ENCODE peak calls at places on chromosomes 2 and 18, in eight cellular contexts. One of them, this sample, is unnamed.

GRCh38 chr18:7152485-7152884 is 34.9 kb upstream of the LAMA1 start:
- DNase-seq in sigmoid colon: peak; percentile 2
- DNase-seq in A549: no peak
- DNase-seq in HFF-Myc: no peak
- DNase-seq in RWPE1: no peak
- DNase-seq in heart left ventricle: no peak
- DNase-seq in neural crest cell: no peak
- DNase-seq in adrenal gland: no peak
- DNase-seq in this sample: no peak

GRCh38 chr2:240395896-240396622 is 39.4 kb upstream of the GPC1 start:
- DNase-seq in neural crest cell: no peak
- DNase-seq in A549: no peak
- DNase-seq in heart left ventricle: peak; percentile 1
- DNase-seq in RWPE1: no peak
- DNase-seq in adrenal gland: no peak
- DNase-seq in sigmoid colon: peak; percentile 60
- DNase-seq in HFF-Myc: no peak
- DNase-seq in this sample: no peak

GRCh38 chr2:233441161-233442027 is 87.1 kb downstream of the DGKD start:
- DNase-seq in heart left ventricle: no peak
- DNase-seq in neural crest cell: no peak
- DNase-seq in RWPE1: no peak
- DNase-seq in adrenal gland: no peak
- DNase-seq in HFF-Myc: no peak
- DNase-seq in A549: no peak
- DNase-seq in sigmoid colon: peak; percentile 63
- DNase-seq in this sample: no peak

GRCh38 chr2:239826786-239827510 is 198.2 kb downstream of the NDUFA10 start:
- DNase-seq in adrenal gland: no peak
- DNase-seq in A549: no peak
- DNase-seq in heart left ventricle: no peak
- DNase-seq in sigmoid colon: peak; percentile 62
- DNase-seq in HFF-Myc: no peak
- DNase-seq in neural crest cell: no peak
- DNase-seq in RWPE1: no peak
- DNase-seq in this sample: no peak

GRCh38 chr2:241724975-241725870 is 9.2 kb upstream of the D2HGDH start:
- DNase-seq in HFF-Myc: no peak
- DNase-seq in sigmoid colon: no peak
- DNase-seq in adrenal gland: no peak
- DNase-seq in neural crest cell: no peak
- DNase-seq in heart left ventricle: no peak
- DNase-seq in A549: no peak
- DNase-seq in RWPE1: no peak
- DNase-seq in this sample: no peak

GRCh38 chr2:37855283-37856041 is 69.6 kb upstream of the RMDN2 start:
- DNase-seq in neural crest cell: no peak
- DNase-seq in A549: no peak
- DNase-seq in heart left ventricle: peak; percentile 68
- DNase-seq in RWPE1: no peak
- DNase-seq in adrenal gland: no peak
- DNase-seq in HFF-Myc: no peak
- DNase-seq in sigmoid colon: peak; percentile 73
- DNase-seq in this sample: no peak

GRCh38 chr18:39935598-39935997 is 2019.4 kb upstream of the PIK3C3 start:
- DNase-seq in heart left ventricle: no peak
- DNase-seq in RWPE1: no peak
- DNase-seq in neural crest cell: no peak
- DNase-seq in sigmoid colon: no peak
- DNase-seq in A549: no peak
- DNase-seq in HFF-Myc: no peak
- DNase-seq in adrenal gland: no peak
- DNase-seq in this sample: no peak

GRCh38 chr2:151111599-151112278 is 149.9 kb downstream of the RBM43 start:
- DNase-seq in heart left ventricle: no peak
- DNase-seq in adrenal gland: no peak
- DNase-seq in A549: no peak
- DNase-seq in sigmoid colon: no peak
- DNase-seq in HFF-Myc: peak; percentile 50
- DNase-seq in neural crest cell: no peak
- DNase-seq in RWPE1: peak; percentile 66
- DNase-seq in this sample: peak; percentile 62

GRCh38 chr18:12993439-12993838 is 2.3 kb downstream of the CEP192 start:
- DNase-seq in heart left ventricle: no peak
- DNase-seq in A549: no peak
- DNase-seq in sigmoid colon: no peak
- DNase-seq in adrenal gland: no peak
- DNase-seq in neural crest cell: no peak
- DNase-seq in HFF-Myc: no peak
- DNase-seq in RWPE1: no peak
- DNase-seq in this sample: no peak

GRCh38 chr2:111522231-111522768 is 361.7 kb downstream of the ANAPC1 start:
- DNase-seq in heart left ventricle: no peak
- DNase-seq in neural crest cell: no peak
- DNase-seq in A549: no peak
- DNase-seq in RWPE1: no peak
- DNase-seq in sigmoid colon: no peak
- DNase-seq in adrenal gland: no peak
- DNase-seq in HFF-Myc: no peak
- DNase-seq in this sample: peak; percentile 55

GRCh38 chr18:80105369-80106167 is 3.5 kb upstream of the ADNP2 start:
- DNase-seq in RWPE1: no peak
- DNase-seq in A549: no peak
- DNase-seq in adrenal gland: no peak
- DNase-seq in HFF-Myc: no peak
- DNase-seq in sigmoid colon: no peak
- DNase-seq in neural crest cell: no peak
- DNase-seq in heart left ventricle: no peak
- DNase-seq in this sample: no peak

GRCh38 chr2:178527592-178527991 is 47.3 kb downstream of the PLEKHA3 start:
- DNase-seq in neural crest cell: no peak
- DNase-seq in sigmoid colon: no peak
- DNase-seq in heart left ventricle: no peak
- DNase-seq in adrenal gland: no peak
- DNase-seq in HFF-Myc: no peak
- DNase-seq in A549: no peak
- DNase-seq in RWPE1: no peak
- DNase-seq in this sample: no peak

GRCh38 chr2:112690853-112691390 is 29.9 kb upstream of the NT5DC4 start:
- DNase-seq in A549: peak; percentile 48
- DNase-seq in neural crest cell: peak; percentile 22
- DNase-seq in RWPE1: peak; percentile 60
- DNase-seq in adrenal gland: peak; percentile 78
- DNase-seq in HFF-Myc: no peak
- DNase-seq in heart left ventricle: peak; percentile 57
- DNase-seq in sigmoid colon: peak; percentile 71
- DNase-seq in this sample: peak; percentile 62

DNA sequence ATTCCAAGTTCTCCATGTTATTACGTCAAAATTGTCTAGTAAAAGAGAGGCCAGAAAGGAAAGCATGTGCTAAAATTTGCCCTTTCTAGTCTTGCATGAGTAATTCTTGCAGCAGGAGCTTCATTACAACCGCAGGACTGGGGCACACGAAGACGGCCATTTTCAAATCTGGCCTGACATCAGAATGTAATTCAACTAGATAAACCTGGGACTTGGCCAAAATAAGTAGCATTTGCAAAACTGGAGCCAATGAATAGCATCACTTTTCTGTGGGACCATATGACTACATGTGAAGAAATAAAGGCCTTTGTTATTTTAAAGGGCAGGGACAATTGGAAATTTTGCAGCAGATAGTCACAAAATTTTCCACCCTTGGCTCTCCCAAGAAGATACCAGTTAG is 3.0 kb upstream of the FZD7 start:
- DNase-seq in A549: no peak
- DNase-seq in adrenal gland: no peak
- DNase-seq in heart left ventricle: no peak
- DNase-seq in HFF-Myc: no peak
- DNase-seq in neural crest cell: no peak
- DNase-seq in RWPE1: no peak
- DNase-seq in sigmoid colon: no peak
- DNase-seq in this sample: no peak
- TF ChIP-seq CTCF in A549: no peak
- TF ChIP-seq CTCF in adrenal gland: no peak
- TF ChIP-seq CTCF in heart left ventricle: no peak
- TF ChIP-seq CTCF in HFF-Myc: no peak
- TF ChIP-seq CTCF in neural crest cell: no peak
- TF ChIP-seq CTCF in RWPE1: no peak
- TF ChIP-seq CTCF in sigmoid colon: no peak
- TF ChIP-seq CTCF in this sample: no peak

GRCh38 chr18:5097116-5097703 is 99.8 kb downstream of the AKAIN1 start:
- DNase-seq in sigmoid colon: no peak
- DNase-seq in heart left ventricle: no peak
- DNase-seq in RWPE1: no peak
- DNase-seq in neural crest cell: no peak
- DNase-seq in adrenal gland: no peak
- DNase-seq in A549: no peak
- DNase-seq in HFF-Myc: no peak
- DNase-seq in this sample: no peak

GRCh38 chr18:5093902-5094301 is 103.2 kb downstream of the AKAIN1 start:
- DNase-seq in sigmoid colon: no peak
- DNase-seq in A549: no peak
- DNase-seq in RWPE1: no peak
- DNase-seq in adrenal gland: no peak
- DNase-seq in heart left ventricle: no peak
- DNase-seq in HFF-Myc: no peak
- DNase-seq in neural crest cell: no peak
- DNase-seq in this sample: no peak

GRCh38 chr18:5095239-5095638 is 101.8 kb downstream of the AKAIN1 start:
- DNase-seq in neural crest cell: no peak
- DNase-seq in RWPE1: no peak
- DNase-seq in adrenal gland: no peak
- DNase-seq in A549: no peak
- DNase-seq in sigmoid colon: no peak
- DNase-seq in HFF-Myc: no peak
- DNase-seq in heart left ventricle: no peak
- DNase-seq in this sample: no peak

GRCh38 chr18:5091741-5092140 is 105.3 kb downstream of the AKAIN1 start:
- DNase-seq in neural crest cell: no peak
- DNase-seq in HFF-Myc: no peak
- DNase-seq in sigmoid colon: no peak
- DNase-seq in adrenal gland: no peak
- DNase-seq in A549: no peak
- DNase-seq in heart left ventricle: no peak
- DNase-seq in RWPE1: no peak
- DNase-seq in this sample: no peak
- TF ChIP-seq CTCF in neural crest cell: no peak
- TF ChIP-seq CTCF in HFF-Myc: no peak
- TF ChIP-seq CTCF in sigmoid colon: no peak
- TF ChIP-seq CTCF in adrenal gland: no peak
- TF ChIP-seq CTCF in A549: no peak
- TF ChIP-seq CTCF in heart left ventricle: no peak
- TF ChIP-seq CTCF in RWPE1: no peak
- TF ChIP-seq CTCF in this sample: no peak

GRCh38 chr2:220782609-220783113 is 789.4 kb downstream of the EPHA4 start:
- DNase-seq in heart left ventricle: no peak
- DNase-seq in neural crest cell: no peak
- DNase-seq in sigmoid colon: no peak
- DNase-seq in adrenal gland: no peak
- DNase-seq in HFF-Myc: no peak
- DNase-seq in A549: no peak
- DNase-seq in RWPE1: no peak
- DNase-seq in this sample: no peak

GRCh38 chr2:220779918-220780317 is 792.2 kb downstream of the EPHA4 start:
- DNase-seq in sigmoid colon: no peak
- DNase-seq in neural crest cell: no peak
- DNase-seq in adrenal gland: peak; percentile 6
- DNase-seq in heart left ventricle: no peak
- DNase-seq in A549: no peak
- DNase-seq in HFF-Myc: peak; percentile 24
- DNase-seq in RWPE1: peak; percentile 34
- DNase-seq in this sample: peak; percentile 64

GRCh38 chr2:220783651-220784050 is 788.5 kb downstream of the EPHA4 start:
- DNase-seq in HFF-Myc: no peak
- DNase-seq in adrenal gland: no peak
- DNase-seq in A549: no peak
- DNase-seq in sigmoid colon: no peak
- DNase-seq in heart left ventricle: no peak
- DNase-seq in neural crest cell: no peak
- DNase-seq in RWPE1: no peak
- DNase-seq in this sample: no peak

GRCh38 chr2:220785181-220785580 is 786.9 kb downstream of the EPHA4 start:
- DNase-seq in A549: no peak
- DNase-seq in HFF-Myc: no peak
- DNase-seq in adrenal gland: no peak
- DNase-seq in neural crest cell: no peak
- DNase-seq in sigmoid colon: no peak
- DNase-seq in RWPE1: no peak
- DNase-seq in heart left ventricle: no peak
- DNase-seq in this sample: no peak

DNA sequence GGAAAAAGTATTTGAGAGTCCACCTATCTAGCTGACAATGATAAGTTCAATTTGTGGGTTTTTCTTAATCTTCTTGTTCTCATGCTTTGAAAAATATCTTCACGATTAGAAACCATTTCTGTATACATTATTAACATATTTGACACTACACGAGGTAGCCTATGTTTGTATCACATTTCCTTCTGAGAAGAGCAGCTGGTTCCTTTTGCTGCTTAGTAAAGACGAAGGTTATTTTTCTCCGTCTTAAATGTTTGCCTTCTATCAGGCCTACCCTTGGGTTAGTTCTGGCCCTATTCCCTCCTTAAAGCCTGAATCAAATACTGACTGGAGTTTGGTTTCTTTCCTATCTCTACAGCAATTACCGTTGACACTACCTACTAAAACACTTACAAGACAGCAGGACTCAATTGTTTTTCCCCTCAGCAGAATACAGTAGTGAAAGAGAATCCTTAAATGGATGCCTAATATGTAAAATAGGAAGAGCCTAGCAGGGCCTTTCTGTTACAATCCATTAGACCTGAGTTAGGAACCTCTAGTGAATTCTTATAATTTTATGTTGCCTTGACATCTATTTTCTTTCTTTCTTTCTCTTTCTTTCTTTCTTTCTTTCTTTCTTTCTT is 790.4 kb downstream of the EPHA4 start:
- DNase-seq in RWPE1: no peak
- DNase-seq in heart left ventricle: no peak
- DNase-seq in neural crest cell: no peak
- DNase-seq in sigmoid colon: no peak
- DNase-seq in HFF-Myc: no peak
- DNase-seq in adrenal gland: no peak
- DNase-seq in A549: no peak
- DNase-seq in this sample: no peak
- TF ChIP-seq CTCF in RWPE1: no peak
- TF ChIP-seq CTCF in heart left ventricle: no peak
- TF ChIP-seq CTCF in neural crest cell: no peak
- TF ChIP-seq CTCF in sigmoid colon: no peak
- TF ChIP-seq CTCF in HFF-Myc: no peak
- TF ChIP-seq CTCF in adrenal gland: no peak
- TF ChIP-seq CTCF in A549: no peak
- TF ChIP-seq CTCF in this sample: no peak

DNA sequence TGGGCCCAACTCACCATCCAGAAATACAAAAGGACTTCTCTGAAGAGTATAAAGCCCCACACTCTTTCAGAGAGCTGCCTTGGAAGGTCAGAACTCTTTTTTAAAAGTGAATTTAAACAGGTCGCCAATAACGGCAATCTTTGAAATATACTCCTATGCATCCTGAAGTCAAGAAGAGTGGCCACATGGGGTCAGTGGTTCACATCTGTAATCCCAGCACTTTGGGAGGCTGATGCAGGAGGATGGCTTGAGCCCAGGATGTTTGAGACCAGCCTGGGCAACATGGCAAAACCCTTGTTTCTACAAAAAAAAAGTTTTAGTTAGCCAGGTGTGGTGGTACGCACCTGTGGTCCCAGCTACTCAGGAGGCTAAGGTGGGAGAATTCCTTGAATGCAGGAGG is 68.1 kb upstream of the FZD7 start:
- DNase-seq in HFF-Myc: no peak
- DNase-seq in adrenal gland: no peak
- DNase-seq in neural crest cell: no peak
- DNase-seq in A549: no peak
- DNase-seq in heart left ventricle: no peak
- DNase-seq in RWPE1: no peak
- DNase-seq in sigmoid colon: no peak
- DNase-seq in this sample: peak; percentile 18
- TF ChIP-seq CTCF in HFF-Myc: no peak
- TF ChIP-seq CTCF in adrenal gland: no peak
- TF ChIP-seq CTCF in neural crest cell: peak; percentile 16
- TF ChIP-seq CTCF in A549: peak; percentile 34
- TF ChIP-seq CTCF in heart left ventricle: no peak
- TF ChIP-seq CTCF in RWPE1: no peak
- TF ChIP-seq CTCF in sigmoid colon: no peak
- TF ChIP-seq CTCF in this sample: no peak